ENCODE peak calls at places on chromosome 22, in seven cellular contexts. C, G, L, U, Z, R and A are unnamed samples.
A peak's percentile ranks its signal among the peaks of the same experiment; 100 is the strongest.

GRCh38 chr22:35972559-35972958 is 56.1 kb downstream of the RBFOX2 start:
- DNase-seq in C (no peak), G (no peak), L (no peak), U (peak; percentile 53), Z (no peak), R (no peak), A (no peak)

GRCh38 chr22:38996105-38996504 is 14.0 kb downstream of the APOBEC3B start:
- DNase-seq in C (no peak), G (no peak), L (no peak), U (no peak), Z (no peak), R (no peak), A (no peak)

GRCh38 chr22:20039683-20040325 is 18.9 kb downstream of the TANGO2 start:
- DNase-seq in C (no peak), G (no peak), L (no peak), U (no peak), Z (no peak), R (no peak), A (no peak)

GRCh38 chr22:38570841-38571364 is 920 bp upstream of the DMC1 start:
- DNase-seq in C (peak; percentile 37), G (peak; percentile 77), L (peak; percentile 48), U (peak; percentile 35), Z (peak; percentile 23), R (peak; percentile 70), A (no peak)

GRCh38 chr22:24969588-24970301 is 17.2 kb downstream of the KIAA1671 start:
- DNase-seq in C (peak; percentile 85), G (no peak), L (no peak), U (peak; percentile 85), Z (no peak), R (no peak), A (no peak)

GRCh38 chr22:24240381-24240780 is 4.5 kb downstream of the GGT5 start:
- DNase-seq in C (no peak), G (no peak), L (no peak), U (no peak), Z (no peak), R (no peak), A (no peak)

GRCh38 chr22:20517422-20517821 is 10.0 kb downstream of the MED15 start:
- DNase-seq in C (no peak), G (no peak), L (no peak), U (no peak), Z (no peak), R (no peak), A (no peak)

GRCh38 chr22:31177420-31178162 is 17.6 kb downstream of the RNF185 start:
- DNase-seq in C (no peak), G (no peak), L (no peak), U (peak; percentile 25), Z (no peak), R (no peak), A (peak; percentile 51)

GRCh38 chr22:32502346-32502745 is 27.7 kb downstream of the FBXO7 start:
- DNase-seq in C (no peak), G (no peak), L (peak; percentile 68), U (no peak), Z (no peak), R (peak; percentile 74), A (no peak)

GRCh38 chr22:48247829-48248228 is 1485.4 kb downstream of the TBC1D22A start:
- DNase-seq in C (no peak), G (peak; percentile 19), L (no peak), U (no peak), Z (no peak), R (no peak), A (no peak)

GRCh38 chr22:48250937-48251530 is 1488.6 kb downstream of the TBC1D22A start:
- DNase-seq in C (no peak), G (no peak), L (no peak), U (no peak), Z (no peak), R (no peak), A (no peak)

GRCh38 chr22:48249721-48250268 is 1487.3 kb downstream of the TBC1D22A start:
- DNase-seq in C (no peak), G (peak; percentile 2), L (no peak), U (no peak), Z (no peak), R (no peak), A (no peak)

GRCh38 chr22:48250286-48250895 is 1487.9 kb downstream of the TBC1D22A start:
- DNase-seq in C (no peak), G (peak; percentile 45), L (no peak), U (no peak), Z (no peak), R (no peak), A (no peak)

GRCh38 chr22:48248901-48249455 is 1486.5 kb downstream of the TBC1D22A start:
- DNase-seq in C (no peak), G (peak; percentile 33), L (no peak), U (no peak), Z (no peak), R (no peak), A (no peak)
- H3K27me3 ChIP-seq in C (no peaks in the 10 kb centered on the region), G (peaks cover 6% of the 10 kb centered on the region), L (no peaks in the 10 kb centered on the region), U (peaks cover 9% of the 10 kb centered on the region), Z (no peaks in the 10 kb centered on the region), R (no peaks in the 10 kb centered on the region), A (no peaks in the 10 kb centered on the region)

GRCh38 chr22:22210889-22211833 is 33.4 kb upstream of the VPREB1 start:
- DNase-seq in C (no peak), G (no peak), L (no peak), U (no peak), Z (no peak), R (no peak), A (no peak)

GRCh38 chr22:22210375-22210774 is 34.2 kb upstream of the VPREB1 start:
- DNase-seq in C (no peak), G (no peak), L (no peak), U (peak; percentile 79), Z (no peak), R (no peak), A (no peak)

GRCh38 chr22:22215659-22216449 is 28.7 kb upstream of the VPREB1 start:
- DNase-seq in C (no peak), G (no peak), L (no peak), U (no peak), Z (no peak), R (no peak), A (no peak)

GRCh38 chr22:22214819-22215329 is 29.7 kb upstream of the VPREB1 start:
- DNase-seq in C (no peak), G (no peak), L (no peak), U (no peak), Z (no peak), R (no peak), A (no peak)

GRCh38 chr22:22213231-22213630 is 31.4 kb upstream of the VPREB1 start:
- DNase-seq in C (no peak), G (no peak), L (no peak), U (no peak), Z (no peak), R (no peak), A (no peak)
- H3K27me3 ChIP-seq in C (peaks cover 36% of the 10 kb centered on the region), G (peaks cover 21% of the 10 kb centered on the region), L (peaks cover 16% of the 10 kb centered on the region), U (no peaks in the 10 kb centered on the region), Z (no peaks in the 10 kb centered on the region), R (peaks cover 100% of the 10 kb centered on the region), A (no peaks in the 10 kb centered on the region)

DNA sequence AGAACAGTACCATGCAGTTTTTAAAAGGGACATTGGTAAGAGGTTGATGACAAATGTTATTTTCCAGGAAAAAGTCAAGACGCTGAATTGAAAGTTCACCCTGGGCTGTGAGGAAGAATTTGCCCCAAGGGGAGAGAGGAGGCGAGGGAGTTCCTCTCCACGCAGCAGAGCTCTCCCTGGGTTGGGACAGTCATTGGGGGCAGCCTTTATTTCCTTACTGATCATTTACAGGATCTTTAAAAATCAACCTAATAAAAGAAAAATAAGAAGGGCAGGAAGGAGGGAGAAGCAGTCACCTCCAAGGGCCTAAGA is 49.9 kb upstream of the WNT7B start:
- DNase-seq in C (no peak), G (no peak), L (no peak), U (no peak), Z (no peak), R (no peak), A (no peak)
- H3K27me3 ChIP-seq in C (no peaks in the 10 kb centered on the region), G (no peaks in the 10 kb centered on the region), L (no peaks in the 10 kb centered on the region), U (no peaks in the 10 kb centered on the region), Z (peaks cover 37% of the 10 kb centered on the region), R (peaks cover 87% of the 10 kb centered on the region), A (no peaks in the 10 kb centered on the region)

DNA sequence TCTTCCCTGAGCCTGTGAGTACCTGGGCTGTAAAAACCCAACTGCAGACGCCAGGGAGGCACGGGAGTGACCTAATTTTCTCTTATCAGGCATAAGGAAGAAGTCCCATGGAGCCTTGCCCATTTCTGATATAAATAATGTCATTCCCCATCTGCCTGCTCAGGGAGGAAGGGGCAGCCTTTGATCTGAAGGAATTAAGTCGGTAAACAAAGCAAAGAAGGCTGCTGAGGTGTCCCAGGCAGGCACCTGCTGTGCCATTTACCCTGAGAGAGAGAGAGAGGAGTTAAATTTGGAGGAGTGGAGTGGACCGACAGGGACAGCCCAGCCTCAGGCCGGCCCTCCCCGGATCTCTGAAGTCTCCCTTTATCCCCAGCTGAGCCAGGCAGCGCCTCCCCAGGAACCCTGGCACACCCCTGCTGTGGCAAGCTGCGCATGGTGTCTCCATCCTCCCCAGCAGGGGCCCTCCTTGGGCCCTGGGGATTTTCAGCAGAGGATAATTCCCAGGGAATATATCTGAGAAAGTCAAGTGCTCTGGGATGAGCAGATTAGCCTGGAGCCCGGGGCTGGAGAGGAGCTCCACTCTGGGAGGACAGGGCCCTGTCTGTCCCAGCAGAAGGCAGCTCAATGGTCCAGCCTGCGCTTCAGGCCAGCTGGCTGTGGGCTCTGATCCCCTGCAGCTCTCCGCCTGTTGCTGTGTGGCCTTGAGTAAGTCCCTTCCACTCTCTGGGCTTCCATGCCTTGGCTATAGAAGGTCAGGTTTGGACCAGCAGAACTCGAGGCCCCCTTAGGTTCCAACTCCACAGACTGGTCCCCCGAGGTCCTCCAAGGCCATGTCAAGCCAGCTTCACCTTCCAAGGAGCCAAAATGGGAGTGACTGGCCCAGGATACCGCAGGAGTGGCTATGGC is 17.5 kb upstream of the CABP7 start:
- DNase-seq in C (peak; percentile 51), G (no peak), L (no peak), U (peak; percentile 51), Z (no peak), R (peak; percentile 58), A (no peak)
- H3K27me3 ChIP-seq in C (no peaks in the 10 kb centered on the region), G (peaks cover 40% of the 10 kb centered on the region), L (no peaks in the 10 kb centered on the region), U (no peaks in the 10 kb centered on the region), Z (no peaks in the 10 kb centered on the region), R (peaks cover 25% of the 10 kb centered on the region), A (no peaks in the 10 kb centered on the region)

GRCh38 chr22:43163241-43163795 is 12.0 kb downstream of the TSPO start:
- DNase-seq in C (no peak), G (no peak), L (no peak), U (no peak), Z (no peak), R (no peak), A (no peak)
- H3K27me3 ChIP-seq in C (no peaks in the 10 kb centered on the region), G (no peaks in the 10 kb centered on the region), L (no peaks in the 10 kb centered on the region), U (no peaks in the 10 kb centered on the region), Z (no peaks in the 10 kb centered on the region), R (no peaks in the 10 kb centered on the region), A (no peaks in the 10 kb centered on the region)

DNA sequence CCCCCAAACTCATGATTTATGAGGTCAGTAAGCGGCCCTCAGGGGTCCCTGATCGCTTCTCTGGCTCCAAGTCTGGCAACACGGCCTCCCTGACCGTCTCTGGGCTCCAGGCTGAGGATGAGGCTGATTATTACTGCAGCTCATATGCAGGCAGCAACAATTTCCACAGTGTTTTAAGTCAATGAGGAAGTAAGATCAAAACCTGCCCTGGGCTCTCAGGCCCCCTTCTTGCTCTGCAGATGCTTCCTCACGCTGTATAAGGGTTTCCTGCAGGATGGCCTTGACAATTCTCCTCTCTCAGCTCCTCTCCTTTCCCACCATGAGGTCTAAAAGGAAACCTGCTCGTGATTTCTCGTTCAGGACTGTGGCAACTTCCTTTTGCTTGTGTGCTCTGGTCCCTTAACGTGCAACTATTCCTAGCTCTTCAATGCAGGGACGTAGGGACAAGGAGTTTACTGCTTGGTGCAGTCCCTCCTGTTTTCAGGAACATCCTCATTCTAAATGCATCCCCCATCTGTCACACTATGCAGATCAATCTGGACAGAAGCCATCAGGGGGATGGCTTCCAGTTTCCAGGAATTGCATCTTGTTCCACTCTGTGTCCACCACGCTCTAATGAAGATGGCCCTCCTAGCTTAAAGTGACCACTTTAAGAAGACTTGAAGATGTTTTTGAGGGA is 64.4 kb upstream of the IGLL5 start:
- DNase-seq in C (no peak), G (no peak), L (no peak), U (no peak), Z (no peak), R (no peak), A (no peak)
- H3K27me3 ChIP-seq in C (peaks cover 23% of the 10 kb centered on the region), G (no peaks in the 10 kb centered on the region), L (peaks cover 7% of the 10 kb centered on the region), U (peaks cover 42% of the 10 kb centered on the region), Z (no peaks in the 10 kb centered on the region), R (peaks cover 99% of the 10 kb centered on the region), A (no peaks in the 10 kb centered on the region)